ENCODE peak calls at places on chromosomes 2 and 18, in five cellular contexts. C is BJ; H is RWPE2; B is activated naive CD8-positive, alpha-beta T cell treated with anti-CD3 and anti-CD28 coated beads, Interleukin-2, amount 10 ng/mL, durations not matched to agents 7 days and 5 days; Y is non-pigmented ciliary epithelial cell. R is an unnamed sample.

GRCh38 chr2:45728458-45728942 is 77.0 kb downstream of the PRKCE start:
- DNase-seq in C (no peak), H (no peak), B (no peak), Y (no peak), R (no peak)

GRCh38 chr2:105373344-105373781 is 25.5 kb downstream of the FHL2 start:
- DNase-seq in C (no peak), H (no peak), B (no peak), Y (no peak), R (no peak)

GRCh38 chr2:10935953-10936942 is 24.5 kb downstream of the KCNF1 start:
- DNase-seq in C (peak), H (no peak), B (no peak), Y (peak), R (peak)

GRCh38 chr2:215465246-215465645 is 29.4 kb upstream of the FN1 start:
- DNase-seq in C (no peak), H (no peak), B (no peak), Y (peak), R (no peak)

GRCh38 chr2:120317916-120318315 is 28.0 kb upstream of the INHBB start:
- DNase-seq in C (no peak), H (peak), B (no peak), Y (no peak), R (no peak)

GRCh38 chr2:239295377-239296019 is 105.3 kb downstream of the HDAC4 start:
- DNase-seq in C (no peak), H (no peak), B (no peak), Y (no peak), R (no peak)

GRCh38 chr2:24613154-24613814 is 122.2 kb downstream of the NCOA1 start:
- DNase-seq in C (peak), H (no peak), B (peak), Y (peak), R (no peak)

GRCh38 chr2:159098815-159099455 is 130.5 kb downstream of the TANC1 start:
- DNase-seq in C (no peak), H (no peak), B (no peak), Y (no peak), R (no peak)

GRCh38 chr2:72118386-72118785 is 29.3 kb downstream of the CYP26B1 start:
- DNase-seq in C (no peak), H (no peak), B (no peak), Y (no peak), R (no peak)

GRCh38 chr2:11018651-11019185 is 107.0 kb downstream of the KCNF1 start:
- DNase-seq in C (no peak), H (no peak), B (no peak), Y (no peak), R (no peak)

GRCh38 chr2:79935771-79936657 is 368.5 kb downstream of the LRRTM1 start:
- DNase-seq in C (no peak), H (no peak), B (no peak), Y (peak), R (peak)

GRCh38 chr2:188721231-188721630 is 252.9 kb upstream of the COL3A1 start:
- DNase-seq in C (no peak), H (no peak), B (no peak), Y (no peak), R (no peak)

GRCh38 chr18:55314615-55315237 is 273.3 kb downstream of the TCF4 start:
- DNase-seq in C (no peak), H (no peak), B (no peak), Y (no peak), R (no peak)

GRCh38 chr2:137967042-137967441 is 2.8 kb downstream of the HNMT start:
- DNase-seq in C (no peak), H (no peak), B (no peak), Y (no peak), R (no peak)

GRCh38 chr2:165950438-165950837 is 3.1 kb downstream of the TTC21B start:
- DNase-seq in C (no peak), H (no peak), B (no peak), Y (no peak), R (no peak)

GRCh38 chr18:10317864-10318685 is 136.4 kb upstream of the APCDD1 start:
- DNase-seq in C (no peak), H (no peak), B (no peak), Y (no peak), R (no peak)

GRCh38 chr2:30074023-30074422 is 72.8 kb upstream of the YPEL5 start:
- DNase-seq in C (no peak), H (no peak), B (no peak), Y (no peak), R (no peak)

GRCh38 chr2:66836851-66837250 is 401.9 kb downstream of the MEIS1 start:
- DNase-seq in C (no peak), H (no peak), B (no peak), Y (no peak), R (no peak)

GRCh38 chr18:27609221-27609620 is 424.1 kb upstream of the CHST9 start:
- DNase-seq in C (no peak), H (no peak), B (no peak), Y (peak), R (no peak)

GRCh38 chr18:13216732-13217465 is 1.7 kb upstream of the LDLRAD4 start:
- DNase-seq in C (no peak), H (no peak), B (peak), Y (no peak), R (no peak)

GRCh38 chr2:232328516-232329460 is 49.8 kb upstream of the ALPP start:
- DNase-seq in C (no peak), H (peak), B (peak), Y (no peak), R (no peak)

GRCh38 chr2:111238336-111238735 is 117.6 kb downstream of the BCL2L11 start:
- DNase-seq in C (no peak), H (no peak), B (no peak), Y (no peak), R (no peak)

GRCh38 chr2:85976106-85976920 is 87.5 kb upstream of the ST3GAL5 start:
- DNase-seq in C (no peak), H (no peak), B (no peak), Y (no peak), R (no peak)

GRCh38 chr18:71114550-71115210 is 825.8 kb downstream of the SOCS6 start:
- DNase-seq in C (no peak), H (no peak), B (no peak), Y (no peak), R (no peak)

R was measured in AG04449.